ENCODE peak calls at places on chromosome 3, in eight cellular contexts. M, Y, B, R, W, A, Q and L are unnamed samples.

GRCh38 chr3:186788482-186789370 is 5.3 kb downstream of the EIF4A2 start:
- DNase-seq in M (no peak), Y (no peak), B (no peak), R (no peak), W (no peak), A (no peak), Q (no peak), L (no peak)

GRCh38 chr3:126913524-126913923 is 69.4 kb upstream of the PLXNA1 start:
- DNase-seq in M (no peak), Y (no peak), B (no peak), R (no peak), W (no peak), A (no peak), Q (no peak), L (no peak)

GRCh38 chr3:140186421-140186920 is 251.5 kb downstream of the CLSTN2 start:
- DNase-seq in M (no peak), Y (no peak), B (no peak), R (no peak), W (no peak), A (no peak), Q (no peak), L (no peak)

GRCh38 chr3:143358155-143358792 is 238.7 kb downstream of the CHST2 start:
- DNase-seq in M (no peak), Y (no peak), B (no peak), R (no peak), W (no peak), A (no peak), Q (no peak), L (no peak)

GRCh38 chr3:61832375-61833229 is 271.2 kb downstream of the PTPRG start:
- DNase-seq in M (no peak), Y (no peak), B (no peak), R (no peak), W (no peak), A (no peak), Q (no peak), L (no peak)

GRCh38 chr3:134749802-134750553 is 45.1 kb upstream of the EPHB1 start:
- DNase-seq in M (no peak), Y (no peak), B (no peak), R (no peak), W (no peak), A (no peak), Q (no peak), L (no peak)

GRCh38 chr3:14360123-14360881 is 42.1 kb upstream of the SLC6A6 start:
- DNase-seq in M (no peak), Y (no peak), B (peak; percentile 16), R (no peak), W (no peak), A (peak; percentile 88), Q (no peak), L (no peak)

GRCh38 chr3:129428382-129429079 is at the start of gene EFCAB12:
- DNase-seq in M (peak; percentile 80), Y (peak; percentile 91), B (peak; percentile 77), R (peak; percentile 97), W (peak; percentile 97), A (peak; percentile 87), Q (peak; percentile 70), L (peak; percentile 99)

GRCh38 chr3:4656646-4657318 is 163.6 kb downstream of the ITPR1 start:
- DNase-seq in M (no peak), Y (no peak), B (no peak), R (no peak), W (peak; percentile 19), A (no peak), Q (no peak), L (no peak)

GRCh38 chr3:164879201-164879600 is 199.1 kb downstream of the SI start:
- DNase-seq in M (no peak), Y (no peak), B (no peak), R (no peak), W (peak; percentile 25), A (no peak), Q (no peak), L (no peak)

GRCh38 chr3:28667646-28668376 is 319.2 kb upstream of the AZI2 start:
- DNase-seq in M (peak; percentile 11), Y (no peak), B (peak; percentile 46), R (peak; percentile 77), W (peak; percentile 77), A (peak; percentile 46), Q (peak; percentile 60), L (no peak)

GRCh38 chr3:110292102-110292501 is 779.5 kb upstream of the NECTIN3 start:
- DNase-seq in M (no peak), Y (no peak), B (no peak), R (no peak), W (no peak), A (no peak), Q (no peak), L (no peak)

GRCh38 chr3:194404365-194405140 is 5.5 kb upstream of the GP5 start:
- DNase-seq in M (no peak), Y (no peak), B (peak; percentile 52), R (no peak), W (peak; percentile 55), A (no peak), Q (peak; percentile 62), L (no peak)

GRCh38 chr3:33364531-33365128 is 75.6 kb downstream of the UBP1 start:
- DNase-seq in M (no peak), Y (no peak), B (no peak), R (no peak), W (no peak), A (peak; percentile 44), Q (no peak), L (no peak)

GRCh38 chr3:51712511-51712931 is 5.7 kb downstream of the GRM2 start:
- DNase-seq in M (no peak), Y (no peak), B (no peak), R (peak; percentile 22), W (no peak), A (peak; percentile 32), Q (no peak), L (no peak)

GRCh38 chr3:69389520-69390248 is 3.8 kb upstream of the FRMD4B start:
- DNase-seq in M (no peak), Y (no peak), B (no peak), R (no peak), W (no peak), A (no peak), Q (no peak), L (no peak)

GRCh38 chr3:149494759-149495580 is 20.5 kb downstream of the TM4SF4 start:
- DNase-seq in M (no peak), Y (no peak), B (no peak), R (no peak), W (no peak), A (no peak), Q (no peak), L (no peak)

GRCh38 chr3:170863768-170864167 is 6.2 kb downstream of the RPL22L1 start:
- DNase-seq in M (no peak), Y (no peak), B (no peak), R (no peak), W (no peak), A (no peak), Q (no peak), L (no peak)

GRCh38 chr3:170862618-170863374 is 7.2 kb downstream of the RPL22L1 start:
- DNase-seq in M (no peak), Y (no peak), B (no peak), R (no peak), W (no peak), A (no peak), Q (no peak), L (no peak)

GRCh38 chr3:170858599-170858998 is 11.4 kb downstream of the RPL22L1 start:
- DNase-seq in M (no peak), Y (no peak), B (no peak), R (no peak), W (no peak), A (no peak), Q (no peak), L (no peak)
- H3K27ac ChIP-seq in M (no peak overlapping the region), Y (no peak overlapping the region), B (no peak overlapping the region), R (no peak overlapping the region), W (no peak overlapping the region), A (no peak overlapping the region), Q (no peak overlapping the region), L (no peak overlapping the region)

GRCh38 chr3:37053753-37054152 is 60.4 kb downstream of the MLH1 start:
- DNase-seq in M (no peak), Y (no peak), B (no peak), R (no peak), W (no peak), A (no peak), Q (no peak), L (no peak)

GRCh38 chr3:37053337-37053736 is 60.0 kb downstream of the MLH1 start:
- DNase-seq in M (no peak), Y (no peak), B (no peak), R (no peak), W (no peak), A (no peak), Q (no peak), L (no peak)

GRCh38 chr3:37052860-37053259 is 59.5 kb downstream of the MLH1 start:
- DNase-seq in M (no peak), Y (no peak), B (no peak), R (peak; percentile 44), W (no peak), A (no peak), Q (no peak), L (no peak)

GRCh38 chr3:37056826-37057225 is 63.5 kb downstream of the MLH1 start:
- DNase-seq in M (no peak), Y (no peak), B (no peak), R (no peak), W (no peak), A (no peak), Q (no peak), L (no peak)

DNA sequence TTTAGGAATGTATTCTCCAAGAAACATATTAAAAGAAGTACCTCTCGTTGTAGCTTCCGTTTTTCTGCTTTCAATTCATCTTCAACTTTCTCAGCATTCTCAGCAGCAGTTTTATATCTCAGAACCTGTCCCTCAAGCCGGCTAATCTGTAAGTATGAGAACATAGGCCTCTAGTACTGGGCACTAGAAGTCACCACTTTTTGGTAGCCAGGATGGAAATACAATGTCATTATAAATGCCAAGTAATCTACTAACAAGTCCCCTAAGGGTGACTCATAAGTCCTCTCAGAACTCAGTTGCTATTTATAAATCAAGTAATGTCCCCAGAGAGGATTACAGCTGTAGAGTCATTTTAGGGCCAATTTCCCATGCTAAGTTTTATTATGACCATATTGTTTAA is 61.1 kb downstream of the MLH1 start:
- DNase-seq in M (peak; percentile 21), Y (no peak), B (no peak), R (no peak), W (no peak), A (no peak), Q (peak; percentile 22), L (no peak)
- H3K27ac ChIP-seq in M (no peak overlapping the region), Y (no peak overlapping the region), B (no peak overlapping the region), R (no peak overlapping the region), W (no peak overlapping the region), A (peak overlapping the region; percentile 50), Q (no peak overlapping the region), L (peak overlapping the region; percentile 54)

DNA sequence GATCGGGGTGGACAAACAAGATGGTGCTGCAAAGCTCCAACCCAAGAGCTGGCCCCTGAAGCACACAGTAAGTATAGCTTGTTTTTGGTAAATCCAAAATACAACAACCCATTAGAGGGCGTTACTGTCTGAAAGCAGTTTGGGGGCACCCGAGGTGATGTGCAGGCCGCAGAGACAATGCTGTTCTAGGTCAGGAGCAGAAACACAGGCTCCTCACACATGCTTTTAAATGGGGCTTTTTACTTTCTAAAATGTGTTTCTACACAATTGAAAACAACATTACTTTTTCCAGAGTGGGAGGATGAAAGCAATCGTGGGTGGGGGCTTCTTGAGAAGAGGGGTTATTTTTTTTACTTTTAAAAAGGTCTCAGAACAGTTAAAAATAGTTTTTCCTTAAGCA is 1029.3 kb upstream of the CFAP20DC start:
- DNase-seq in M (no peak), Y (no peak), B (no peak), R (no peak), W (peak; percentile 8), A (no peak), Q (peak; percentile 85), L (no peak)
- H3K27ac ChIP-seq in M (no peak overlapping the region), Y (no peak overlapping the region), B (no peak overlapping the region), R (no peak overlapping the region), W (no peak overlapping the region), A (no peak overlapping the region), Q (peak overlapping the region; percentile 96), L (no peak overlapping the region)

GRCh38 chr3:45489730-45490309 is 101.4 kb downstream of the LARS2 start:
- DNase-seq in M (no peak), Y (no peak), B (no peak), R (no peak), W (no peak), A (no peak), Q (no peak), L (no peak)
- H3K27ac ChIP-seq in M (no peak overlapping the region), Y (no peak overlapping the region), B (no peak overlapping the region), R (no peak overlapping the region), W (no peak overlapping the region), A (no peak overlapping the region), Q (no peak overlapping the region), L (no peak overlapping the region)